ENCODE peak calls at places on chromosomes 3 and 15, in six cellular contexts. W, A, S, U, L and D are unnamed samples.

GRCh38 chr3:196377321-196377720 is 39.1 kb upstream of the TM4SF19 start:
- DNase-seq in W (no peak), A (no peak), S (no peak), U (no peak), L (no peak), D (no peak)

GRCh38 chr3:123283657-123284398 is 82.1 kb downstream of the SEC22A start:
- DNase-seq in W (no peak), A (no peak), S (no peak), U (no peak), L (no peak), D (no peak)

GRCh38 chr3:123028233-123028828 is 768 bp upstream of the SEMA5B start:
- DNase-seq in W (peak; percentile 22), A (peak; percentile 57), S (no peak), U (peak; percentile 66), L (no peak), D (peak; percentile 21)

GRCh38 chr15:65828566-65828965 is 36.5 kb upstream of the DENND4A start:
- DNase-seq in W (no peak), A (no peak), S (no peak), U (no peak), L (no peak), D (no peak)

GRCh38 chr3:157088133-157088488 is 71.8 kb downstream of the CCNL1 start:
- DNase-seq in W (no peak), A (no peak), S (no peak), U (no peak), L (no peak), D (no peak)

GRCh38 chr3:127287840-127288239 is at the start of gene PRR20G:
- DNase-seq in W (no peak), A (no peak), S (no peak), U (no peak), L (no peak), D (no peak)

GRCh38 chr3:63960048-63960711 is 48.0 kb upstream of the SCAANT1 start:
- DNase-seq in W (peak; percentile 27), A (no peak), S (no peak), U (peak; percentile 68), L (no peak), D (no peak)

GRCh38 chr3:186213946-186214345 is 105.1 kb upstream of the ETV5 start:
- DNase-seq in W (no peak), A (no peak), S (no peak), U (no peak), L (no peak), D (no peak)

GRCh38 chr3:43503067-43503728 is 118.6 kb downstream of the ANO10 start:
- DNase-seq in W (no peak), A (peak; percentile 13), S (no peak), U (peak; percentile 43), L (no peak), D (no peak)

GRCh38 chr3:17111556-17111955 is 226.8 kb downstream of the PLCL2 start:
- DNase-seq in W (no peak), A (no peak), S (no peak), U (no peak), L (no peak), D (no peak)

GRCh38 chr3:58471025-58471887 is 20.6 kb upstream of the KCTD6 start:
- DNase-seq in W (peak; percentile 78), A (peak; percentile 90), S (peak; percentile 15), U (peak; percentile 45), L (no peak), D (no peak)

GRCh38 chr3:122245513-122246174 is 62.2 kb downstream of the CASR start:
- DNase-seq in W (peak; percentile 25), A (no peak), S (no peak), U (peak; percentile 32), L (no peak), D (no peak)

GRCh38 chr3:75329713-75330112 is 334.4 kb upstream of the FRG2C start:
- DNase-seq in W (no peak), A (no peak), S (no peak), U (no peak), L (no peak), D (no peak)

GRCh38 chr3:12959395-12959794 is 113.8 kb downstream of the IQSEC1 start:
- DNase-seq in W (no peak), A (no peak), S (no peak), U (no peak), L (no peak), D (no peak)

GRCh38 chr3:126567696-126568438 is 9.1 kb upstream of the C3orf22 start:
- DNase-seq in W (peak; percentile 39), A (no peak), S (no peak), U (peak; percentile 44), L (no peak), D (no peak)

GRCh38 chr3:24583004-24583403 is 88.4 kb upstream of the THRB start:
- DNase-seq in W (peak; percentile 21), A (no peak), S (no peak), U (peak; percentile 14), L (no peak), D (no peak)

GRCh38 chr15:85941186-85941855 is 138.3 kb upstream of the AGBL1 start:
- DNase-seq in W (no peak), A (no peak), S (no peak), U (no peak), L (no peak), D (no peak)

GRCh38 chr3:188150982-188151381 is 3.0 kb upstream of the LPP start:
- DNase-seq in W (no peak), A (no peak), S (no peak), U (no peak), L (no peak), D (no peak)

GRCh38 chr15:74235962-74236361 is at the start of gene CCDC33:
- DNase-seq in W (peak; percentile 68), A (peak; percentile 82), S (no peak), U (no peak), L (no peak), D (no peak)

GRCh38 chr3:24306518-24306917 is 188.1 kb downstream of the THRB start:
- DNase-seq in W (no peak), A (no peak), S (no peak), U (no peak), L (no peak), D (no peak)

GRCh38 chr3:9402410-9403228 is 5.2 kb downstream of the SETD5 start:
- DNase-seq in W (peak; percentile 66), A (peak; percentile 60), S (no peak), U (no peak), L (no peak), D (no peak)

GRCh38 chr3:5054098-5054497 is 68.0 kb upstream of the ARL8B start:
- DNase-seq in W (no peak), A (no peak), S (no peak), U (no peak), L (no peak), D (no peak)

GRCh38 chr15:38463893-38464292 is 10.0 kb downstream of the FAM98B start:
- DNase-seq in W (no peak), A (no peak), S (no peak), U (no peak), L (no peak), D (no peak)

GRCh38 chr3:153901152-153901551 is 220.0 kb upstream of the ARHGEF26 start:
- DNase-seq in W (no peak), A (no peak), S (no peak), U (no peak), L (no peak), D (no peak)

GRCh38 chr3:58719684-58720083 is 53.1 kb upstream of the FAM3D start:
- DNase-seq in W (no peak), A (no peak), S (no peak), U (no peak), L (no peak), D (no peak)

GRCh38 chr3:49609815-49610214 is 55.5 kb downstream of the BSN start:
- DNase-seq in W (no peak), A (no peak), S (no peak), U (no peak), L (peak; percentile 29), D (no peak)

GRCh38 chr3:19425825-19426224 is 277.5 kb downstream of the KCNH8 start:
- DNase-seq in W (no peak), A (no peak), S (no peak), U (no peak), L (no peak), D (no peak)

GRCh38 chr3:128395500-128396125 is 71.1 kb downstream of the DNAJB8 start:
- DNase-seq in W (no peak), A (no peak), S (no peak), U (no peak), L (peak; percentile 82), D (no peak)